ENCODE peak calls at places on chromosomes 4 and X, in eight cellular contexts. One of them, this sample, is unnamed.

GRCh38 chrX:47583240-47583861 is 1.1 kb downstream of the TIMP1 start:
- DNase-seq in T-helper 1 cell: no peak
- DNase-seq in NCI-H524 treated with DMSO at 0.1 percent for 48 hours: no peak
- DNase-seq in stimulated activated CD4-positive, alpha-beta T cell treated with anti-CD3 and anti-CD28 coated beads, Interleukin-4, amount 100 ng/mL, for 1 hour: no peak
- DNase-seq in T follicular helper cell: no peak
- DNase-seq in NCI-H345: no peak
- DNase-seq in hepatocyte: no peak
- DNase-seq in AG20443: no peak
- DNase-seq in this sample: no peak

GRCh38 chr4:117700111-117700892 is 334.0 kb upstream of the NDST3 start:
- DNase-seq in T-helper 1 cell: no peak
- DNase-seq in NCI-H524 treated with DMSO at 0.1 percent for 48 hours: peak
- DNase-seq in stimulated activated CD4-positive, alpha-beta T cell treated with anti-CD3 and anti-CD28 coated beads, Interleukin-4, amount 100 ng/mL, for 1 hour: no peak
- DNase-seq in T follicular helper cell: no peak
- DNase-seq in NCI-H345: no peak
- DNase-seq in hepatocyte: no peak
- DNase-seq in AG20443: no peak
- DNase-seq in this sample: no peak

GRCh38 chrX:135327299-135327698 is 18.0 kb downstream of the ETDC start:
- DNase-seq in T-helper 1 cell: no peak
- DNase-seq in NCI-H524 treated with DMSO at 0.1 percent for 48 hours: no peak
- DNase-seq in stimulated activated CD4-positive, alpha-beta T cell treated with anti-CD3 and anti-CD28 coated beads, Interleukin-4, amount 100 ng/mL, for 1 hour: no peak
- DNase-seq in T follicular helper cell: no peak
- DNase-seq in NCI-H345: no peak
- DNase-seq in hepatocyte: no peak
- DNase-seq in AG20443: peak
- DNase-seq in this sample: no peak

GRCh38 chrX:10121787-10122186 is 35.0 kb upstream of the CLCN4 start:
- DNase-seq in T-helper 1 cell: no peak
- DNase-seq in NCI-H524 treated with DMSO at 0.1 percent for 48 hours: no peak
- DNase-seq in stimulated activated CD4-positive, alpha-beta T cell treated with anti-CD3 and anti-CD28 coated beads, Interleukin-4, amount 100 ng/mL, for 1 hour: no peak
- DNase-seq in T follicular helper cell: no peak
- DNase-seq in NCI-H345: no peak
- DNase-seq in hepatocyte: no peak
- DNase-seq in AG20443: no peak
- DNase-seq in this sample: no peak

GRCh38 chrX:130098202-130098552 is 12.1 kb downstream of the ELF4 start:
- DNase-seq in T-helper 1 cell: no peak
- DNase-seq in NCI-H524 treated with DMSO at 0.1 percent for 48 hours: no peak
- DNase-seq in stimulated activated CD4-positive, alpha-beta T cell treated with anti-CD3 and anti-CD28 coated beads, Interleukin-4, amount 100 ng/mL, for 1 hour: no peak
- DNase-seq in T follicular helper cell: no peak
- DNase-seq in NCI-H345: peak
- DNase-seq in hepatocyte: no peak
- DNase-seq in AG20443: no peak
- DNase-seq in this sample: no peak

GRCh38 chrX:149527705-149528104 is 13.1 kb upstream of the EOLA1 start:
- DNase-seq in T-helper 1 cell: no peak
- DNase-seq in NCI-H524 treated with DMSO at 0.1 percent for 48 hours: no peak
- DNase-seq in stimulated activated CD4-positive, alpha-beta T cell treated with anti-CD3 and anti-CD28 coated beads, Interleukin-4, amount 100 ng/mL, for 1 hour: no peak
- DNase-seq in T follicular helper cell: no peak
- DNase-seq in NCI-H345: peak
- DNase-seq in hepatocyte: no peak
- DNase-seq in AG20443: peak
- DNase-seq in this sample: no peak

GRCh38 chr4:151675366-151676060 is 85.3 kb downstream of the GATB start:
- DNase-seq in T-helper 1 cell: no peak
- DNase-seq in NCI-H524 treated with DMSO at 0.1 percent for 48 hours: no peak
- DNase-seq in stimulated activated CD4-positive, alpha-beta T cell treated with anti-CD3 and anti-CD28 coated beads, Interleukin-4, amount 100 ng/mL, for 1 hour: no peak
- DNase-seq in T follicular helper cell: no peak
- DNase-seq in NCI-H345: no peak
- DNase-seq in hepatocyte: no peak
- DNase-seq in AG20443: no peak
- DNase-seq in this sample: no peak

GRCh38 chr4:53508446-53508845 is 82.8 kb downstream of the LNX1 start:
- DNase-seq in T-helper 1 cell: no peak
- DNase-seq in NCI-H524 treated with DMSO at 0.1 percent for 48 hours: no peak
- DNase-seq in stimulated activated CD4-positive, alpha-beta T cell treated with anti-CD3 and anti-CD28 coated beads, Interleukin-4, amount 100 ng/mL, for 1 hour: no peak
- DNase-seq in T follicular helper cell: no peak
- DNase-seq in NCI-H345: no peak
- DNase-seq in hepatocyte: no peak
- DNase-seq in AG20443: peak
- DNase-seq in this sample: no peak

GRCh38 chr4:53605783-53606182 is 14.5 kb upstream of the LNX1 start:
- DNase-seq in T-helper 1 cell: no peak
- DNase-seq in NCI-H524 treated with DMSO at 0.1 percent for 48 hours: no peak
- DNase-seq in stimulated activated CD4-positive, alpha-beta T cell treated with anti-CD3 and anti-CD28 coated beads, Interleukin-4, amount 100 ng/mL, for 1 hour: no peak
- DNase-seq in T follicular helper cell: no peak
- DNase-seq in NCI-H345: no peak
- DNase-seq in hepatocyte: no peak
- DNase-seq in AG20443: no peak
- DNase-seq in this sample: no peak

GRCh38 chr4:159269143-159269542 is 166.3 kb downstream of the RAPGEF2 start:
- DNase-seq in T-helper 1 cell: no peak
- DNase-seq in NCI-H524 treated with DMSO at 0.1 percent for 48 hours: no peak
- DNase-seq in stimulated activated CD4-positive, alpha-beta T cell treated with anti-CD3 and anti-CD28 coated beads, Interleukin-4, amount 100 ng/mL, for 1 hour: no peak
- DNase-seq in T follicular helper cell: no peak
- DNase-seq in NCI-H345: no peak
- DNase-seq in hepatocyte: no peak
- DNase-seq in AG20443: no peak
- DNase-seq in this sample: no peak

GRCh38 chr4:7267829-7268228 is 75.5 kb downstream of the SORCS2 start:
- DNase-seq in T-helper 1 cell: no peak
- DNase-seq in NCI-H524 treated with DMSO at 0.1 percent for 48 hours: no peak
- DNase-seq in stimulated activated CD4-positive, alpha-beta T cell treated with anti-CD3 and anti-CD28 coated beads, Interleukin-4, amount 100 ng/mL, for 1 hour: no peak
- DNase-seq in T follicular helper cell: no peak
- DNase-seq in NCI-H345: no peak
- DNase-seq in hepatocyte: no peak
- DNase-seq in AG20443: no peak
- DNase-seq in this sample: no peak

GRCh38 chr4:73727685-73728084 is 12.7 kb upstream of the CXCL8 start:
- DNase-seq in T-helper 1 cell: no peak
- DNase-seq in NCI-H524 treated with DMSO at 0.1 percent for 48 hours: no peak
- DNase-seq in stimulated activated CD4-positive, alpha-beta T cell treated with anti-CD3 and anti-CD28 coated beads, Interleukin-4, amount 100 ng/mL, for 1 hour: no peak
- DNase-seq in T follicular helper cell: no peak
- DNase-seq in NCI-H345: no peak
- DNase-seq in hepatocyte: peak
- DNase-seq in AG20443: no peak
- DNase-seq in this sample: no peak

GRCh38 chrX:150036181-150036580 is 97.9 kb upstream of the EOLA2 start:
- DNase-seq in T-helper 1 cell: no peak
- DNase-seq in NCI-H524 treated with DMSO at 0.1 percent for 48 hours: no peak
- DNase-seq in stimulated activated CD4-positive, alpha-beta T cell treated with anti-CD3 and anti-CD28 coated beads, Interleukin-4, amount 100 ng/mL, for 1 hour: no peak
- DNase-seq in T follicular helper cell: no peak
- DNase-seq in NCI-H345: no peak
- DNase-seq in hepatocyte: no peak
- DNase-seq in AG20443: peak
- DNase-seq in this sample: no peak

GRCh38 chr4:57044279-57044678 is 65.6 kb downstream of the POLR2B start:
- DNase-seq in T-helper 1 cell: no peak
- DNase-seq in NCI-H524 treated with DMSO at 0.1 percent for 48 hours: no peak
- DNase-seq in stimulated activated CD4-positive, alpha-beta T cell treated with anti-CD3 and anti-CD28 coated beads, Interleukin-4, amount 100 ng/mL, for 1 hour: no peak
- DNase-seq in T follicular helper cell: no peak
- DNase-seq in NCI-H345: no peak
- DNase-seq in hepatocyte: no peak
- DNase-seq in AG20443: peak
- DNase-seq in this sample: no peak

GRCh38 chrX:153972368-153973126 is at the start of gene TMEM187:
- DNase-seq in T-helper 1 cell: peak
- DNase-seq in NCI-H524 treated with DMSO at 0.1 percent for 48 hours: peak
- DNase-seq in stimulated activated CD4-positive, alpha-beta T cell treated with anti-CD3 and anti-CD28 coated beads, Interleukin-4, amount 100 ng/mL, for 1 hour: peak
- DNase-seq in T follicular helper cell: peak
- DNase-seq in NCI-H345: peak
- DNase-seq in hepatocyte: peak
- DNase-seq in AG20443: peak
- DNase-seq in this sample: peak

GRCh38 chr4:37793562-37793961 is 32.9 kb upstream of the PGM2 start:
- DNase-seq in T-helper 1 cell: peak
- DNase-seq in NCI-H524 treated with DMSO at 0.1 percent for 48 hours: no peak
- DNase-seq in stimulated activated CD4-positive, alpha-beta T cell treated with anti-CD3 and anti-CD28 coated beads, Interleukin-4, amount 100 ng/mL, for 1 hour: no peak
- DNase-seq in T follicular helper cell: peak
- DNase-seq in NCI-H345: peak
- DNase-seq in hepatocyte: no peak
- DNase-seq in AG20443: peak
- DNase-seq in this sample: no peak

GRCh38 chr4:100841911-100842310 is 324.1 kb upstream of the EMCN start:
- DNase-seq in T-helper 1 cell: no peak
- DNase-seq in NCI-H524 treated with DMSO at 0.1 percent for 48 hours: no peak
- DNase-seq in stimulated activated CD4-positive, alpha-beta T cell treated with anti-CD3 and anti-CD28 coated beads, Interleukin-4, amount 100 ng/mL, for 1 hour: no peak
- DNase-seq in T follicular helper cell: no peak
- DNase-seq in NCI-H345: no peak
- DNase-seq in hepatocyte: no peak
- DNase-seq in AG20443: peak
- DNase-seq in this sample: no peak

GRCh38 chrX:77017093-77017492 is 430.1 kb upstream of the FGF16 start:
- DNase-seq in T-helper 1 cell: no peak
- DNase-seq in NCI-H524 treated with DMSO at 0.1 percent for 48 hours: no peak
- DNase-seq in stimulated activated CD4-positive, alpha-beta T cell treated with anti-CD3 and anti-CD28 coated beads, Interleukin-4, amount 100 ng/mL, for 1 hour: no peak
- DNase-seq in T follicular helper cell: no peak
- DNase-seq in NCI-H345: no peak
- DNase-seq in hepatocyte: no peak
- DNase-seq in AG20443: no peak
- DNase-seq in this sample: no peak

GRCh38 chr4:151356510-151356909 is 31.1 kb upstream of the SH3D19 start:
- DNase-seq in T-helper 1 cell: no peak
- DNase-seq in NCI-H524 treated with DMSO at 0.1 percent for 48 hours: no peak
- DNase-seq in stimulated activated CD4-positive, alpha-beta T cell treated with anti-CD3 and anti-CD28 coated beads, Interleukin-4, amount 100 ng/mL, for 1 hour: no peak
- DNase-seq in T follicular helper cell: no peak
- DNase-seq in NCI-H345: no peak
- DNase-seq in hepatocyte: no peak
- DNase-seq in AG20443: peak
- DNase-seq in this sample: no peak

GRCh38 chrX:24241822-24242648 is 71.8 kb downstream of the SUPT20HL2 start:
- DNase-seq in T-helper 1 cell: no peak
- DNase-seq in NCI-H524 treated with DMSO at 0.1 percent for 48 hours: no peak
- DNase-seq in stimulated activated CD4-positive, alpha-beta T cell treated with anti-CD3 and anti-CD28 coated beads, Interleukin-4, amount 100 ng/mL, for 1 hour: no peak
- DNase-seq in T follicular helper cell: no peak
- DNase-seq in NCI-H345: peak
- DNase-seq in hepatocyte: peak
- DNase-seq in AG20443: peak
- DNase-seq in this sample: peak

GRCh38 chrX:65463550-65463949 is 71.0 kb downstream of the LAS1L start:
- DNase-seq in T-helper 1 cell: no peak
- DNase-seq in NCI-H524 treated with DMSO at 0.1 percent for 48 hours: no peak
- DNase-seq in stimulated activated CD4-positive, alpha-beta T cell treated with anti-CD3 and anti-CD28 coated beads, Interleukin-4, amount 100 ng/mL, for 1 hour: no peak
- DNase-seq in T follicular helper cell: no peak
- DNase-seq in NCI-H345: no peak
- DNase-seq in hepatocyte: no peak
- DNase-seq in AG20443: peak
- DNase-seq in this sample: no peak

GRCh38 chr4:675036-675804 is 878 bp downstream of the MYL5 start:
- DNase-seq in T-helper 1 cell: no peak
- DNase-seq in NCI-H524 treated with DMSO at 0.1 percent for 48 hours: no peak
- DNase-seq in stimulated activated CD4-positive, alpha-beta T cell treated with anti-CD3 and anti-CD28 coated beads, Interleukin-4, amount 100 ng/mL, for 1 hour: no peak
- DNase-seq in T follicular helper cell: no peak
- DNase-seq in NCI-H345: no peak
- DNase-seq in hepatocyte: no peak
- DNase-seq in AG20443: peak
- DNase-seq in this sample: no peak

GRCh38 chrX:15391850-15392249 is 7.6 kb upstream of the VEGFD start:
- DNase-seq in T-helper 1 cell: no peak
- DNase-seq in NCI-H524 treated with DMSO at 0.1 percent for 48 hours: no peak
- DNase-seq in stimulated activated CD4-positive, alpha-beta T cell treated with anti-CD3 and anti-CD28 coated beads, Interleukin-4, amount 100 ng/mL, for 1 hour: no peak
- DNase-seq in T follicular helper cell: no peak
- DNase-seq in NCI-H345: no peak
- DNase-seq in hepatocyte: no peak
- DNase-seq in AG20443: no peak
- DNase-seq in this sample: no peak

GRCh38 chr4:187478292-187479205 is 517.0 kb upstream of the ZFP42 start:
- DNase-seq in T-helper 1 cell: no peak
- DNase-seq in NCI-H524 treated with DMSO at 0.1 percent for 48 hours: no peak
- DNase-seq in stimulated activated CD4-positive, alpha-beta T cell treated with anti-CD3 and anti-CD28 coated beads, Interleukin-4, amount 100 ng/mL, for 1 hour: no peak
- DNase-seq in T follicular helper cell: no peak
- DNase-seq in NCI-H345: no peak
- DNase-seq in hepatocyte: peak
- DNase-seq in AG20443: peak
- DNase-seq in this sample: no peak

GRCh38 chr4:11376571-11376970 is 52.1 kb downstream of the HS3ST1 start:
- DNase-seq in T-helper 1 cell: no peak
- DNase-seq in NCI-H524 treated with DMSO at 0.1 percent for 48 hours: no peak
- DNase-seq in stimulated activated CD4-positive, alpha-beta T cell treated with anti-CD3 and anti-CD28 coated beads, Interleukin-4, amount 100 ng/mL, for 1 hour: no peak
- DNase-seq in T follicular helper cell: no peak
- DNase-seq in NCI-H345: no peak
- DNase-seq in hepatocyte: no peak
- DNase-seq in AG20443: no peak
- DNase-seq in this sample: peak

GRCh38 chrX:38717871-38718270 is 83.4 kb upstream of the MID1IP1 start:
- DNase-seq in T-helper 1 cell: no peak
- DNase-seq in NCI-H524 treated with DMSO at 0.1 percent for 48 hours: no peak
- DNase-seq in stimulated activated CD4-positive, alpha-beta T cell treated with anti-CD3 and anti-CD28 coated beads, Interleukin-4, amount 100 ng/mL, for 1 hour: no peak
- DNase-seq in T follicular helper cell: no peak
- DNase-seq in NCI-H345: peak
- DNase-seq in hepatocyte: peak
- DNase-seq in AG20443: peak
- DNase-seq in this sample: peak

GRCh38 chrX:4909245-4909830 is 1195.9 kb upstream of the PRKX start:
- DNase-seq in T-helper 1 cell: no peak
- DNase-seq in NCI-H524 treated with DMSO at 0.1 percent for 48 hours: no peak
- DNase-seq in stimulated activated CD4-positive, alpha-beta T cell treated with anti-CD3 and anti-CD28 coated beads, Interleukin-4, amount 100 ng/mL, for 1 hour: no peak
- DNase-seq in T follicular helper cell: no peak
- DNase-seq in NCI-H345: no peak
- DNase-seq in hepatocyte: no peak
- DNase-seq in AG20443: no peak
- DNase-seq in this sample: no peak

GRCh38 chr4:74543983-74544382 is 99.0 kb downstream of the AREG start:
- DNase-seq in T-helper 1 cell: no peak
- DNase-seq in NCI-H524 treated with DMSO at 0.1 percent for 48 hours: no peak
- DNase-seq in stimulated activated CD4-positive, alpha-beta T cell treated with anti-CD3 and anti-CD28 coated beads, Interleukin-4, amount 100 ng/mL, for 1 hour: no peak
- DNase-seq in T follicular helper cell: no peak
- DNase-seq in NCI-H345: no peak
- DNase-seq in hepatocyte: peak
- DNase-seq in AG20443: peak
- DNase-seq in this sample: no peak

GRCh38 chr4:152594981-152595916 is 59.4 kb upstream of the FBXW7 start:
- DNase-seq in T-helper 1 cell: no peak
- DNase-seq in NCI-H524 treated with DMSO at 0.1 percent for 48 hours: no peak
- DNase-seq in stimulated activated CD4-positive, alpha-beta T cell treated with anti-CD3 and anti-CD28 coated beads, Interleukin-4, amount 100 ng/mL, for 1 hour: no peak
- DNase-seq in T follicular helper cell: no peak
- DNase-seq in NCI-H345: peak
- DNase-seq in hepatocyte: no peak
- DNase-seq in AG20443: no peak
- DNase-seq in this sample: no peak

GRCh38 chrX:46184749-46185148 is 360.5 kb downstream of the ZNF674 start:
- DNase-seq in T-helper 1 cell: no peak
- DNase-seq in NCI-H524 treated with DMSO at 0.1 percent for 48 hours: no peak
- DNase-seq in stimulated activated CD4-positive, alpha-beta T cell treated with anti-CD3 and anti-CD28 coated beads, Interleukin-4, amount 100 ng/mL, for 1 hour: no peak
- DNase-seq in T follicular helper cell: no peak
- DNase-seq in NCI-H345: no peak
- DNase-seq in hepatocyte: no peak
- DNase-seq in AG20443: no peak
- DNase-seq in this sample: no peak

GRCh38 chr4:14096406-14096965 is 469.0 kb upstream of the BOD1L1 start:
- DNase-seq in T-helper 1 cell: no peak
- DNase-seq in NCI-H524 treated with DMSO at 0.1 percent for 48 hours: no peak
- DNase-seq in stimulated activated CD4-positive, alpha-beta T cell treated with anti-CD3 and anti-CD28 coated beads, Interleukin-4, amount 100 ng/mL, for 1 hour: no peak
- DNase-seq in T follicular helper cell: no peak
- DNase-seq in NCI-H345: no peak
- DNase-seq in hepatocyte: no peak
- DNase-seq in AG20443: peak
- DNase-seq in this sample: no peak

GRCh38 chr4:82780398-82781231 is 18.0 kb downstream of the SCD5 start:
- DNase-seq in T-helper 1 cell: no peak
- DNase-seq in NCI-H524 treated with DMSO at 0.1 percent for 48 hours: peak
- DNase-seq in stimulated activated CD4-positive, alpha-beta T cell treated with anti-CD3 and anti-CD28 coated beads, Interleukin-4, amount 100 ng/mL, for 1 hour: no peak
- DNase-seq in T follicular helper cell: no peak
- DNase-seq in NCI-H345: peak
- DNase-seq in hepatocyte: peak
- DNase-seq in AG20443: peak
- DNase-seq in this sample: peak

GRCh38 chr4:161505141-161505540 is 658.7 kb downstream of the FSTL5 start:
- DNase-seq in T-helper 1 cell: no peak
- DNase-seq in NCI-H524 treated with DMSO at 0.1 percent for 48 hours: no peak
- DNase-seq in stimulated activated CD4-positive, alpha-beta T cell treated with anti-CD3 and anti-CD28 coated beads, Interleukin-4, amount 100 ng/mL, for 1 hour: no peak
- DNase-seq in T follicular helper cell: no peak
- DNase-seq in NCI-H345: no peak
- DNase-seq in hepatocyte: no peak
- DNase-seq in AG20443: no peak
- DNase-seq in this sample: no peak

GRCh38 chr4:139658185-139658584 is 7.4 kb upstream of the MGST2 start:
- DNase-seq in T-helper 1 cell: no peak
- DNase-seq in NCI-H524 treated with DMSO at 0.1 percent for 48 hours: no peak
- DNase-seq in stimulated activated CD4-positive, alpha-beta T cell treated with anti-CD3 and anti-CD28 coated beads, Interleukin-4, amount 100 ng/mL, for 1 hour: no peak
- DNase-seq in T follicular helper cell: no peak
- DNase-seq in NCI-H345: no peak
- DNase-seq in hepatocyte: no peak
- DNase-seq in AG20443: no peak
- DNase-seq in this sample: no peak

This sample was measured in NCI-H146.